ENCODE peak calls at places on chromosomes 6 and 20, in eight cellular contexts. V is Caki2; M is occipital lobe; S is fibroblast of the aortic adventitia; C is A549; H is bronchial epithelial cell; I is stimulated activated CD8-positive, alpha-beta memory T cell treated with anti-CD3 and anti-CD28 coated beads, Interleukin-4, amount 100 ng/mL, for 24 hours; G is pancreas. P is an unnamed sample.

GRCh38 chr6:39843305-39844020 is 51.3 kb downstream of the DAAM2 start:
- DNase-seq in V (no peak), M (no peak), S (no peak), C (peak; percentile 12), H (no peak), I (no peak), G (no peak), P (no peak)

GRCh38 chr6:27630727-27631613 is 158.1 kb upstream of the ZNF184 start:
- DNase-seq in V (peak; percentile 30), M (peak; percentile 52), S (peak; percentile 45), C (peak; percentile 88), H (peak; percentile 60), I (peak; percentile 35), G (peak; percentile 69), P (no peak)

GRCh38 chr6:73028893-73029450 is 196.3 kb downstream of the KHDC1L start:
- DNase-seq in V (no peak), M (no peak), S (no peak), C (no peak), H (no peak), I (no peak), G (no peak), P (no peak)

GRCh38 chr20:57611605-57612311 is 8.5 kb downstream of the ZBP1 start:
- DNase-seq in V (no peak), M (no peak), S (no peak), C (no peak), H (no peak), I (no peak), G (no peak), P (no peak)

GRCh38 chr20:50210066-50210619 is 19.5 kb downstream of the CEBPB start:
- DNase-seq in V (no peak), M (no peak), S (no peak), C (no peak), H (no peak), I (no peak), G (peak; percentile 33), P (no peak)

GRCh38 chr6:167759206-167759605 is 67.5 kb upstream of the AFDN start:
- DNase-seq in V (no peak), M (no peak), S (no peak), C (no peak), H (no peak), I (no peak), G (no peak), P (no peak)

GRCh38 chr6:132020138-132020551 is 69.0 kb upstream of the CCN2 start:
- DNase-seq in V (no peak), M (no peak), S (peak; percentile 35), C (no peak), H (peak; percentile 18), I (no peak), G (no peak), P (no peak)

GRCh38 chr6:69819138-69819537 is 22.3 kb upstream of the LMBRD1 start:
- DNase-seq in V (no peak), M (no peak), S (no peak), C (no peak), H (no peak), I (no peak), G (no peak), P (no peak)

GRCh38 chr6:153129873-153130514 is 1.1 kb downstream of the RGS17 start:
- DNase-seq in V (peak; percentile 35), M (peak; percentile 4), S (peak; percentile 25), C (no peak), H (no peak), I (no peak), G (peak; percentile 69), P (no peak)

GRCh38 chr20:2767768-2768631 is 32.4 kb downstream of the CPXM1 start:
- DNase-seq in V (no peak), M (no peak), S (peak; percentile 76), C (no peak), H (peak; percentile 75), I (no peak), G (peak; percentile 96), P (no peak)

GRCh38 chr20:52207020-52207810 is 15.6 kb upstream of the ZFP64 start:
- DNase-seq in V (no peak), M (no peak), S (no peak), C (no peak), H (no peak), I (no peak), G (no peak), P (no peak)

GRCh38 chr6:115120394-115120793 is 777.6 kb upstream of the HS3ST5 start:
- DNase-seq in V (no peak), M (no peak), S (no peak), C (no peak), H (no peak), I (no peak), G (no peak), P (no peak)

P was measured in epithelial cell of proximal tubule.